ENCODE peak calls at places on chromosomes 6 and 20, in nine cellular contexts. S, Z, Y, R, I, X, D, K and W are unnamed samples.

GRCh38 chr6:26311385-26312095 is 53.5 kb upstream of the BTN3A2 start:
- DNase-seq in Y (no peak), I (peak; percentile 79), S (peak; percentile 85), K (peak; percentile 74), Z (peak; percentile 70), X (peak; percentile 77), D (peak; percentile 32), R (peak; percentile 81), W (peak; percentile 80)

GRCh38 chr6:111427341-111428116 is 55.5 kb downstream of the REV3L start:
- DNase-seq in Z (peak; percentile 93), D (no peak), K (peak; percentile 85), X (no peak), I (peak; percentile 86), S (peak; percentile 97), R (peak; percentile 81), Y (no peak), W (peak; percentile 80)

GRCh38 chr6:12467706-12468670 is 177.8 kb downstream of the EDN1 start:
- DNase-seq in D (no peak), K (peak; percentile 81), S (peak; percentile 41), R (peak; percentile 26), Y (no peak), I (no peak), X (no peak), Z (peak; percentile 59), W (no peak)

GRCh38 chr6:113697642-113698410 is 159.3 kb upstream of the MARCKS start:
- DNase-seq in I (peak; percentile 90), D (no peak), K (peak; percentile 86), Y (no peak), R (peak; percentile 96), S (peak; percentile 89), Z (peak; percentile 95), X (no peak), W (peak; percentile 85)

GRCh38 chr6:128768187-128768586 is 114.8 kb upstream of the LAMA2 start:
- DNase-seq in K (no peak), Y (no peak), X (no peak), I (no peak), S (no peak), Z (no peak), R (no peak), D (no peak), W (no peak)

GRCh38 chr6:124882580-124883393 is 79.5 kb upstream of the RNF217 start:
- DNase-seq in S (peak; percentile 26), K (peak; percentile 70), D (no peak), Y (no peak), X (no peak), R (peak; percentile 66), I (peak; percentile 35), Z (peak; percentile 29), W (peak; percentile 45)

GRCh38 chr6:95203153-95203754 is 374.1 kb upstream of the MANEA start:
- DNase-seq in X (no peak), Z (peak; percentile 5), R (peak; percentile 76), S (peak; percentile 19), I (peak; percentile 38), K (peak; percentile 55), Y (no peak), D (peak; percentile 52), W (no peak)

GRCh38 chr6:111823012-111823411 is 50.2 kb downstream of the FYN start:
- DNase-seq in R (no peak), Y (no peak), D (no peak), S (no peak), X (no peak), Z (no peak), K (no peak), I (no peak), W (no peak)

GRCh38 chr6:111710439-111710838 is 104.8 kb upstream of the TRAF3IP2 start:
- DNase-seq in K (no peak), R (no peak), D (no peak), S (no peak), Z (no peak), Y (no peak), I (no peak), X (no peak), W (no peak)

GRCh38 chr20:57272883-57273282 is 6.4 kb upstream of the BMP7 start:
- DNase-seq in I (no peak), R (no peak), S (no peak), Y (no peak), D (no peak), Z (no peak), X (no peak), K (no peak), W (no peak)

GRCh38 chr6:11160199-11160598 is 48.7 kb upstream of the ERVFRD-1 start:
- DNase-seq in Y (no peak), K (no peak), R (no peak), D (no peak), S (peak; percentile 85), Z (no peak), I (no peak), X (no peak), W (no peak)

GRCh38 chr6:19838442-19839236 is 1.5 kb downstream of the ID4 start:
- DNase-seq in X (peak; percentile 75), S (peak; percentile 33), I (peak; percentile 29), Z (peak; percentile 23), Y (peak; percentile 12), K (no peak), R (peak; percentile 23), D (peak; percentile 69), W (no peak)

GRCh38 chr6:157520117-157520406 is 139.1 kb downstream of the ZDHHC14 start:
- DNase-seq in R (no peak), S (no peak), K (no peak), D (no peak), Z (no peak), Y (no peak), X (no peak), I (no peak), W (no peak)
- TF ChIP-seq CTCF in R (no peak), S (no peak), K (no peak), D (no peak), Z (no peak), Y (no peak), X (no peak), I (no peak), W (no peak)

GRCh38 chr6:15276036-15276435 is 30.2 kb downstream of the JARID2 start:
- DNase-seq in I (no peak), S (no peak), Z (no peak), Y (no peak), K (no peak), X (no peak), R (no peak), D (no peak), W (no peak)

GRCh38 chr6:15279047-15279661 is 33.3 kb downstream of the JARID2 start:
- DNase-seq in Y (no peak), K (no peak), D (no peak), S (no peak), Z (no peak), I (no peak), X (no peak), R (no peak), W (no peak)

GRCh38 chr6:15270402-15270801 is 24.5 kb downstream of the JARID2 start:
- DNase-seq in X (no peak), K (no peak), S (no peak), R (no peak), I (no peak), D (no peak), Z (no peak), Y (no peak), W (no peak)

GRCh38 chr6:15272562-15272961 is 26.7 kb downstream of the JARID2 start:
- DNase-seq in K (no peak), S (no peak), I (no peak), Z (no peak), D (no peak), Y (no peak), R (no peak), X (no peak), W (no peak)

DNA sequence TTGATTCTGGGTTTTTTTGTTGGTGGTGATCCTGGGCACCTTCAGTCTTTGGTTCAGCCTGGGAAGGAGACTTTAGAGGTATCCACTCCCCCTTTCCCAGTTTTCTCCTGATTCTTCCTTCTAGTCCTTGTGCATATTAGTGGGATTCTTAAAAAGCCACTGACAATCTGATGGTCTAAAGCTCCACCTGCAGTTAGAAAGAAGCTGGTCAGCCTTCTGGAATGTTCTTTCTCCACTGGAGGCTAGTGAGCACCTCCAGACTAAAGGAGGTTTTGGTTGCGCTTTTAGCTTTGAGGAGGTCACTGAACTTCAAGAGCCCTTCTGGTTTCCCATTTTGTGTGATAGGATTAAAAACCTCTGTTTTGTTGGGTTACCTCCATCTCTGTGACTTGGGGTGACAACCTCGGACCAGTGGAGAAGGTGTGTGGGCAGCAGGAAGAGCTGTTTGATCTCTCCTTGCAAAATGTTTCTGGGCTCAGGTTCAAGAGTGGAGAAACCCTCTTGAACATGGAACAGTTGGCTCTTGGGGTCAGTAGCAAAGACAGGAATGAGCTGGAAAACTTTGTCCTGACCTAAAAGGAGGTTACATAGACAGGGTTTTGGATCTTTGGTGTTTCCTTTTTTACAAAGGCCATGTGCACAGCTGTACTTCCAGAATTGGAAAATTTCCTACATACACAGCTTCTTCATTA is 29.0 kb downstream of the JARID2 start:
- DNase-seq in I (peak; percentile 38), Y (no peak), Z (no peak), R (peak; percentile 62), K (peak; percentile 54), X (no peak), S (no peak), D (no peak), W (peak; percentile 17)
- TF ChIP-seq CTCF in I (peak; percentile 34), Y (peak; percentile 21), Z (peak; percentile 45), R (peak; percentile 57), K (peak; percentile 31), X (peak; percentile 17), S (peak; percentile 35), D (no peak), W (peak; percentile 29)

DNA sequence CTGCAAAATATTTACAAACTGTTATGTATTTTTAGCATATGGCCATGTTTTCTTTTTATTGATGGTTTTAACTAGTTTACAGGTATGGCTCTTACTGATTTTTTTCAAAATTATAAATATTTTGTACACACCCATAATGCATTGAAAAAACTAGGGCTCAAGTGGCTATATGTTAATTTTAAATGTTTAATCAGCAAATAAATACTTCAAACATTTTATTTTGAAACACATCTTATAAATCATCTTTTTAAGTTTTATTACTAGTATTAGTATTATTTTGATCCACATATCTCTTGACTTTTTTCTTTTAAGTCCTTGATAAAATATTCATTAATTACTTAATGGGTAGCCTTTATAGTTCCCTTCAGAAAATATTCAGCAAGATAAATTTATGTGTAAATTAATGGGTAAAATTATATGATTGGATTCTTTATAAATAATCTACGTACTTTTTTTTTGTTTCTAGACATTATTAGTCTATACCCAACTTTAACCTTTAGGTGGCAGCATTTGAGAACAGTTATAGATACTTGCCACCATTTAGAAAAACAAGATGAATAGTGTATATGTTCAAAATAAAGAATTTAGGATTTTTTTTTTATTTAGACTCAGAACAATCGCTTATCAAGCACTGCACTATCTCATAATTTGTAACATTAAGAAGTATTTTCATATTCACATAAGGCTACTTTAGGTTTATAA is 241.9 kb downstream of the ADGRB3 start:
- DNase-seq in R (peak; percentile 47), Z (peak; percentile 19), S (no peak), K (peak; percentile 32), Y (no peak), X (no peak), I (peak; percentile 40), D (no peak), W (no peak)
- TF ChIP-seq CTCF in R (peak; percentile 46), Z (peak; percentile 28), S (peak; percentile 50), K (peak; percentile 46), Y (peak; percentile 42), X (peak; percentile 14), I (peak; percentile 37), D (peak; percentile 52), W (peak; percentile 72)

DNA sequence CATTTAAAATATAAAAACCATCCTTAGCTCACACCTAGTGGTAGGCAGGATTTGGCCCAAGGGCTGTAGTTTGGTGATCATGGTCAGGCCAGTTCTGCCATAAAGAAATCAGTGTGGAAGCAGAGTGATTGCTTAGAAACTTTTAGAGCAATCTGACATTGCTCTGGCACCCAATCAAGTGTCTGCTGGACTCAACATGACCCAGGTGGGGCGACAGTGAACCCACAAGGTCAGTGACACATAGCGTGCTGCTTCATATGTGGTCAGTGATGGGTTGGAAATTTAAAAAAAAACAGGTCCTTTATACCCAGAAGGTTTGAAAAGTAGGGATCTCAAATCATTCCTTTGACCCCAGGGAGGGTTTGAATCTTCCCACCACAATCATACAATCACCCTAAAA is 107.9 kb downstream of the BANF2 start:
- DNase-seq in R (peak; percentile 45), I (peak; percentile 18), Z (peak; percentile 33), X (no peak), S (no peak), D (no peak), K (peak; percentile 20), Y (no peak), W (peak; percentile 22)
- TF ChIP-seq CTCF in R (peak; percentile 14), I (no peak), Z (no peak), X (no peak), S (no peak), D (no peak), K (no peak), Y (no peak), W (peak; percentile 13)